ENCODE peak calls at places on chromosomes 12 and 14, in five cellular contexts. T, C, L, O and E are unnamed samples.
A peak's percentile ranks its signal among the peaks of the same experiment; 100 is the strongest.

GRCh38 chr12:121930862-121931261 is 12.5 kb downstream of the CFAP251 start:
- DNase-seq in T (no peak), C (no peak), L (no peak), O (no peak), E (peak; percentile 42)

GRCh38 chr12:122079038-122079531 is 529 bp downstream of the MLXIP start:
- DNase-seq in T (no peak), C (no peak), L (no peak), O (no peak), E (no peak)

GRCh38 chr12:13195848-13196301 is 651 bp upstream of the EMP1 start:
- DNase-seq in T (no peak), C (no peak), L (no peak), O (no peak), E (no peak)

GRCh38 chr14:94697773-94698556 is 71.9 kb downstream of the GSC start:
- DNase-seq in T (no peak), C (no peak), L (no peak), O (no peak), E (no peak)

GRCh38 chr14:73059326-73059725 is 992 bp downstream of the RBM25 start:
- DNase-seq in T (no peak), C (no peak), L (no peak), O (no peak), E (peak; percentile 10)

GRCh38 chr12:7047318-7047717 is 13.2 kb upstream of the C1S start:
- DNase-seq in T (no peak), C (no peak), L (no peak), O (no peak), E (no peak)

GRCh38 chr12:14058717-14059116 is 77.3 kb upstream of the GRIN2B start:
- DNase-seq in T (no peak), C (no peak), L (no peak), O (no peak), E (no peak)

GRCh38 chr12:131902332-131903241 is 8.2 kb downstream of the ULK1 start:
- DNase-seq in T (no peak), C (no peak), L (no peak), O (no peak), E (no peak)

GRCh38 chr12:19144985-19145384 is 15.5 kb downstream of the PLEKHA5 start:
- DNase-seq in T (no peak), C (no peak), L (no peak), O (no peak), E (peak; percentile 58)

GRCh38 chr12:111942557-111942956 is 70.4 kb downstream of the TMEM116 start:
- DNase-seq in T (no peak), C (no peak), L (no peak), O (no peak), E (no peak)

GRCh38 chr12:44960423-44960822 is 84.3 kb upstream of the NELL2 start:
- DNase-seq in T (peak; percentile 42), C (no peak), L (no peak), O (no peak), E (no peak)

DNA sequence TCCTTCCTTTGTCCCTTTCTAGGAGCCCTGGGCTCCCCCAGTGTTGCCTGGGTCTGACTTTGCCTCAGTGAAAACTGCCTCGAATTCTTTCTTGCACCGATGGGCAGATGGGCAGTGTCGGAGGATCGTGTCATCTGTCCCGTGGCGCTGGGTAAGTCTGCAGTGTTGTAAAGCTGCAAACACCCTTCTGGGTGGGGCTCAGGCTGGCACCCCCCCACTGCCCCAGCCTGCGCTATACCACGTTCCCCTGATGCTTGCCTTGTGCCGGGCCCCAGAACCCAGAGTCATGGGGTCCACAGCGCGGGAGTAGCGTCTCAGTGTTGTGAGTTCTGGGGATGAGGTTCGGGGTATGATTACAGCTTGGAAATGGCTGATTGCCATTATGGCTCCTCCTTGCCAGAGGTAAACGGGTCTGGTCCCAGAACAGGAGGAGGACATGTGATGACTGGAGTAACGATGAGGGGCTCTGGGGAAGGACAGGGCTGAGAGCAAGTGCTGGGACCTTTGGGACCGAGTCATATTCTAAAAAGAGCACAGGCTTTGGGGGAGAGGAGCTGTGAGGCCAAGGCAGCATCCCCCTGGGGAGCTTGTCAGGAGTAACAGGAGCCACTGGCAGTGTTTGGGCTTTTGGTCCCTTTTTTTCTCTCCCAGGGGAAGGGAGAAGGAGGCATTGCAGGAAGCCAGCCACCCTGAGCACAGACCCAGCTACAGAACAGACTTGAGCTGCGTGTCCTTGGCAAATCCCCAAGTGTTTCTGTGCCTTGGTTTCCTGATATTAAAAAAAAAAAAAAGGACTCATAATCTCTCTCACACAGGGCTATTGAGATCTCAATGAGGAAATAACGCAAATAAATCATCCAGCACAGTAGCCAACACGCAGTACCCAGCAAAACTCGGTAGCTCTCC is 4.3 kb downstream of the RTL1 start:
- DNase-seq in T (no peak), C (no peak), L (no peak), O (no peak), E (no peak)
- TF ChIP-seq SUZ12 in T (no peak), C (no peak), L (no peak), O (no peak), E (no peak)

DNA sequence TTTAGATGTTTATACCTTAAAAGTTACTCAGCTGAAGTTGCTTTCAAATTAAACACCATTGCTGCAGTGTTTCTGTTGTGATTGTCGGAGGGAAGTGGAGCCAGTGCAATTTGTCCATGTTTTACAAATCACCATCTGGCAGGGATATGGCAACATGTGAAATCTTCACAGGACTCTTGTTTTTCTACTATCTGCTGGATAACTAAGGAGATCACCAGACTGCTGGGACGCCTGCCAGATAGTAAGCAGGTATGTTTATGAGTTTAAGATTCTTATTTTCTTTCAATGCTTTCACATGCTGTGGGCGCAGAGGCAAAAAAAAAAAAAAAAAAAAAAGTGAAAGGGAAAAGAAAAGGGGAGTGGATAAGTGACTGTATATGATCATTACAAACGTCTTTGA is 100.3 kb upstream of the SOX5 start:
- DNase-seq in T (no peak), C (no peak), L (no peak), O (no peak), E (no peak)
- TF ChIP-seq SUZ12 in T (no peak), C (no peak), L (no peak), O (no peak), E (no peak)

DNA sequence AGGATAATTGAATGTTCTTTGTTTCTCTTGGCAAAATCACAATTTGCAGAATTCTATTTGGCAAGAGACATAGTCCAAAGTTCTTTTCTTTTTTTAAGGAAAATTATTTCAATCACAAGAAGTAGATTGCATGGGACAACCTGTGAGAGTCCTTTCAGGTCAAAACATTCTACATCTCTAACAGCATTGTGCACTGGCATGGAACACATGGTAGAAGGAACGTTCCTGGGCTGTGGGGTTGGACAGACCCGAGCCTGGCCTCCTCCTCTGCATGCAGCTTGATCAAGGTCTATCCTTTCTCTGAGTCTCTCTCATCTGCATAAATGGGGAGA is 88.6 kb upstream of the CPSF6 start:
- DNase-seq in T (no peak), C (no peak), L (no peak), O (no peak), E (no peak)
- TF ChIP-seq SUZ12 in T (no peak), C (no peak), L (no peak), O (no peak), E (no peak)

GRCh38 chr14:51564986-51565604 is 86.6 kb upstream of the FRMD6 start:
- DNase-seq in T (no peak), C (no peak), L (no peak), O (no peak), E (no peak)
- TF ChIP-seq SUZ12 in T (no peak), C (no peak), L (no peak), O (no peak), E (no peak)

DNA sequence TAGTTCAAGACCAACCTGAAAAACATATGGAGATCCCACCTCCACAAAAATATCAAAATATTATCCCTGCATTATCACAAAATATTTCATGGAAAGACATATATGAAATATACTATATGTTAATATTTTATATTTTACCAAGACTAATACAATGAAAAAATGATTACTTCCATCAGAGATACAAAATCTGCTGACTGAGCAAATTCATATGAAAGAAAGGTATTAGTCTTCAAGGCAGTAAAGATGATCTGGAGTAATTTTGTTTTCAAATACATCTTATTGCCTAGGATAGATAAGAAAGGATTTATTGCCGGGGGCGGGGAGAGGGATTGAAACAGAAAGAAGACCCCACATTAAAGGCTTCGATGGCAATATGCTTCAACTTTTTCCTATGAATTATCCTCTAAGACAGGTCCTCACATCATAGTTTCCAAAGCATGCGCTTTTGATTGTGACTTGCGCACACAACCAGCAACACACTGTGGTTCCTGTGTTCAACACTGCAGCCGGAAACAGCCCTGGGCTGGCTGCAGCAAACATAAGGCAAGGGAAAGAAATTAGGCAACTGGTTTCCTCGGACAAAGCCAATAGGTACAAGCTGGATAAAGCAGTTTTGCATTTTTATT is 83.2 kb downstream of the SPPL3 start:
- DNase-seq in T (no peak), C (no peak), L (no peak), O (no peak), E (no peak)
- TF ChIP-seq SUZ12 in T (no peak), C (no peak), L (no peak), O (no peak), E (no peak)

DNA sequence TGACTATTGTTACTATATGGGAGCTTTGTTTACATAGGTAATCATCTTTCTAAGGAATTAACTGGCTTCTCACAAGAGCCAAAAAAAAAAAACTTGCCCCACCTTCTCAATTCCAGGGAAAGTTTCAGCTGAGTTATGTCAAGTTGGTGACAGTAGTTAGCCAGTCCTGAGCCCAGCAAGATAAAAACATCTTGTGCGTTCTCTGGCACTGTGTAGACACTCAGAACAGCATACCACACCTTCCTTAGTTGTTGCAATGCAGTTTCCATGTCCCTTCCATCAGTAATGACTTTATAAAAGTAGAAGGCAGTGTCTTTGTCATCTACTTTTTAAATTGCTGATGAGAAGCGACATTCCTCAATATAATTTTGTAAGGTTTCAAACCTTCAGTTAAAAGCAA is 50.2 kb downstream of the PTPN21 start:
- DNase-seq in T (no peak), C (no peak), L (no peak), O (no peak), E (no peak)
- TF ChIP-seq SUZ12 in T (no peak), C (no peak), L (no peak), O (no peak), E (no peak)

GRCh38 chr12:15899282-15899870 is 11.8 kb upstream of the DERA start:
- DNase-seq in T (no peak), C (no peak), L (no peak), O (no peak), E (peak; percentile 30)
- TF ChIP-seq SUZ12 in T (no peak), C (no peak), L (no peak), O (no peak), E (no peak)

GRCh38 chr14:66330218-66330617 is 156.0 kb upstream of the CCDC196 start:
- DNase-seq in T (no peak), C (no peak), L (no peak), O (no peak), E (no peak)
- TF ChIP-seq SUZ12 in T (no peak), C (no peak), L (no peak), O (no peak), E (no peak)